ENCODE peak calls at places on chromosomes 3 and 15, in seven cellular contexts. N is LoVo, V is memory B cell, L is activated T-cell treated with anti-CD3 and anti-CD28 coated beads for 4 hours, P is cardiac fibroblast, E is endothelial cell, I is sciatic nerve. Y is an unnamed sample.

GRCh38 chr15:100833432-100834389 is 45.9 kb upstream of the ALDH1A3 start:
- DNase-seq in N (no peak), L (no peak), P (no peak), V (no peak), I (no peak), E (no peak), Y (no peak)

GRCh38 chr3:81516042-81516441 is 245.4 kb downstream of the GBE1 start:
- DNase-seq in E (no peak), V (no peak), N (no peak), I (no peak), L (no peak), P (no peak), Y (peak; percentile 41)

GRCh38 chr3:10619989-10620832 is 114.8 kb upstream of the ATP2B2 start:
- DNase-seq in N (no peak), E (no peak), L (no peak), V (no peak), I (no peak), P (no peak), Y (no peak)

GRCh38 chr3:11826628-11827265 is 19.9 kb downstream of the TAMM41 start:
- DNase-seq in E (no peak), V (no peak), P (no peak), L (no peak), N (no peak), I (no peak), Y (no peak)

GRCh38 chr15:99443056-99443756 is 122.6 kb upstream of the MEF2A start:
- DNase-seq in E (no peak), N (no peak), V (no peak), L (no peak), I (peak; percentile 52), P (no peak), Y (no peak)

GRCh38 chr15:64149424-64150235 is 1.9 kb upstream of the SNX22 start:
- DNase-seq in L (no peak), E (no peak), I (no peak), P (no peak), V (no peak), N (no peak), Y (no peak)

GRCh38 chr3:37466660-37467359 is 292.4 kb upstream of the LRRFIP2 start:
- DNase-seq in N (no peak), I (no peak), E (no peak), V (no peak), P (no peak), L (no peak), Y (no peak)

GRCh38 chr3:101780661-101781060 is 1.6 kb downstream of the NXPE3 start:
- DNase-seq in E (no peak), I (no peak), P (peak; percentile 80), L (no peak), N (no peak), V (no peak), Y (peak; percentile 77)

GRCh38 chr3:122992628-122993570 is 34.7 kb downstream of the SEMA5B start:
- DNase-seq in N (no peak), E (no peak), I (no peak), V (no peak), L (no peak), P (no peak), Y (no peak)